ENCODE peak calls at places on chromosomes 6 and 20, in seven cellular contexts. One of them, this sample, is unnamed.

GRCh38 chr6:126718600-126719327 is 378.8 kb downstream of the CENPW start:
- DNase-seq in fibroblast of the conjunctiva: no peak
- DNase-seq in T-helper 2 cell: no peak
- DNase-seq in spleen: no peak
- DNase-seq in GM03348: no peak
- DNase-seq in H7: no peak
- DNase-seq in GM06990: peak
- DNase-seq in this sample: no peak

GRCh38 chr6:27778625-27779417 is 133.4 kb downstream of the OR2B2 start:
- DNase-seq in GM06990: no peak
- DNase-seq in T-helper 2 cell: no peak
- DNase-seq in H7: no peak
- DNase-seq in spleen: no peak
- DNase-seq in GM03348: no peak
- DNase-seq in fibroblast of the conjunctiva: no peak
- DNase-seq in this sample: no peak

GRCh38 chr6:100426241-100426640 is 38.5 kb downstream of the SIM1 start:
- DNase-seq in fibroblast of the conjunctiva: no peak
- DNase-seq in GM06990: no peak
- DNase-seq in T-helper 2 cell: no peak
- DNase-seq in GM03348: no peak
- DNase-seq in spleen: no peak
- DNase-seq in H7: no peak
- DNase-seq in this sample: no peak

GRCh38 chr6:11268978-11269377 is 36.5 kb upstream of the NEDD9 start:
- DNase-seq in GM06990: no peak
- DNase-seq in T-helper 2 cell: no peak
- DNase-seq in GM03348: no peak
- DNase-seq in spleen: no peak
- DNase-seq in H7: no peak
- DNase-seq in fibroblast of the conjunctiva: no peak
- DNase-seq in this sample: no peak

GRCh38 chr6:109514946-109515345 is 31.9 kb upstream of the ZBTB24 start:
- DNase-seq in T-helper 2 cell: no peak
- DNase-seq in GM03348: no peak
- DNase-seq in spleen: no peak
- DNase-seq in fibroblast of the conjunctiva: no peak
- DNase-seq in H7: no peak
- DNase-seq in GM06990: no peak
- DNase-seq in this sample: no peak

GRCh38 chr6:137084090-137084489 is 39.3 kb upstream of the IL20RA start:
- DNase-seq in fibroblast of the conjunctiva: no peak
- DNase-seq in T-helper 2 cell: no peak
- DNase-seq in H7: no peak
- DNase-seq in GM06990: no peak
- DNase-seq in GM03348: no peak
- DNase-seq in spleen: no peak
- DNase-seq in this sample: no peak

GRCh38 chr6:4864534-4864933 is 88.3 kb downstream of the CDYL start:
- DNase-seq in H7: no peak
- DNase-seq in fibroblast of the conjunctiva: no peak
- DNase-seq in GM06990: no peak
- DNase-seq in GM03348: no peak
- DNase-seq in T-helper 2 cell: no peak
- DNase-seq in spleen: no peak
- DNase-seq in this sample: no peak

GRCh38 chr20:44247676-44248419 is 740 bp downstream of the GDAP1L1 start:
- DNase-seq in spleen: no peak
- DNase-seq in H7: peak
- DNase-seq in fibroblast of the conjunctiva: no peak
- DNase-seq in GM03348: peak
- DNase-seq in T-helper 2 cell: no peak
- DNase-seq in GM06990: no peak
- DNase-seq in this sample: no peak

GRCh38 chr20:11553603-11554002 is 364.1 kb upstream of the BTBD3 start:
- DNase-seq in GM06990: no peak
- DNase-seq in fibroblast of the conjunctiva: no peak
- DNase-seq in spleen: no peak
- DNase-seq in H7: no peak
- DNase-seq in GM03348: peak
- DNase-seq in T-helper 2 cell: no peak
- DNase-seq in this sample: no peak

GRCh38 chr6:37897321-37897720 is 77.8 kb downstream of the ZFAND3 start:
- DNase-seq in fibroblast of the conjunctiva: no peak
- DNase-seq in GM06990: no peak
- DNase-seq in T-helper 2 cell: no peak
- DNase-seq in H7: no peak
- DNase-seq in GM03348: no peak
- DNase-seq in spleen: no peak
- DNase-seq in this sample: no peak

GRCh38 chr20:329325-329695 is 4.0 kb downstream of the SOX12 start:
- DNase-seq in T-helper 2 cell: no peak
- DNase-seq in fibroblast of the conjunctiva: no peak
- DNase-seq in spleen: no peak
- DNase-seq in GM03348: no peak
- DNase-seq in GM06990: no peak
- DNase-seq in H7: no peak
- DNase-seq in this sample: no peak

GRCh38 chr6:52515219-52515960 is 61.5 kb downstream of the TRAM2 start:
- DNase-seq in GM06990: no peak
- DNase-seq in spleen: no peak
- DNase-seq in T-helper 2 cell: no peak
- DNase-seq in fibroblast of the conjunctiva: no peak
- DNase-seq in H7: no peak
- DNase-seq in GM03348: no peak
- DNase-seq in this sample: no peak

GRCh38 chr20:62742979-62743776 is 34.5 kb downstream of the NTSR1 start:
- DNase-seq in GM06990: no peak
- DNase-seq in T-helper 2 cell: peak
- DNase-seq in spleen: no peak
- DNase-seq in GM03348: no peak
- DNase-seq in H7: no peak
- DNase-seq in fibroblast of the conjunctiva: no peak
- DNase-seq in this sample: no peak